ENCODE peak calls at places on chromosome 6, in seven cellular contexts. J, U, D, N, T, X and V are unnamed samples.

GRCh38 chr6:109449789-109450673 is 5.5 kb downstream of the MICAL1 start:
- DNase-seq in J (no peak), U (no peak), D (no peak), N (no peak), T (no peak), X (no peak), V (no peak)

GRCh38 chr6:28522594-28523557 is 2.8 kb upstream of the GPX5 start:
- DNase-seq in J (no peak), U (no peak), D (no peak), N (no peak), T (no peak), X (no peak), V (no peak)

GRCh38 chr6:26295691-26296555 is 69.1 kb upstream of the BTN3A2 start:
- DNase-seq in J (no peak), U (peak; percentile 92), D (no peak), N (no peak), T (peak; percentile 69), X (peak; percentile 79), V (peak; percentile 81)

GRCh38 chr6:143673638-143674037 is 4.1 kb upstream of the PHACTR2 start:
- DNase-seq in J (peak; percentile 40), U (peak; percentile 72), D (no peak), N (no peak), T (no peak), X (peak; percentile 81), V (peak; percentile 96)

GRCh38 chr6:150323205-150323604 is 45.6 kb upstream of the IYD start:
- DNase-seq in J (no peak), U (no peak), D (no peak), N (no peak), T (no peak), X (no peak), V (no peak)

GRCh38 chr6:169022079-169022478 is 231.6 kb downstream of the THBS2 start:
- DNase-seq in J (no peak), U (no peak), D (no peak), N (no peak), T (no peak), X (no peak), V (no peak)

GRCh38 chr6:48135352-48136084 is 24.5 kb upstream of the PTCHD4 start:
- DNase-seq in J (no peak), U (peak; percentile 92), D (no peak), N (no peak), T (no peak), X (peak; percentile 83), V (peak; percentile 98)

GRCh38 chr6:25963426-25964123 is 973 bp downstream of the TRIM38 start:
- DNase-seq in J (no peak), U (peak; percentile 34), D (no peak), N (no peak), T (peak; percentile 51), X (peak; percentile 49), V (no peak)

GRCh38 chr6:16514249-16514648 is 247.0 kb downstream of the ATXN1 start:
- DNase-seq in J (no peak), U (peak; percentile 65), D (peak; percentile 21), N (no peak), T (no peak), X (peak; percentile 82), V (no peak)

GRCh38 chr6:128209771-128210170 is 308.9 kb upstream of the THEMIS start:
- DNase-seq in J (no peak), U (peak; percentile 69), D (no peak), N (no peak), T (no peak), X (peak; percentile 78), V (no peak)

GRCh38 chr6:153117986-153118886 is 12.8 kb downstream of the RGS17 start:
- DNase-seq in J (no peak), U (peak; percentile 94), D (no peak), N (no peak), T (no peak), X (peak; percentile 66), V (no peak)

GRCh38 chr6:90939906-90940305 is 353.0 kb upstream of the MAP3K7 start:
- DNase-seq in J (no peak), U (no peak), D (no peak), N (no peak), T (no peak), X (no peak), V (no peak)

GRCh38 chr6:163872335-163872734 is 457.8 kb downstream of the QKI start:
- DNase-seq in J (no peak), U (peak; percentile 92), D (no peak), N (no peak), T (peak; percentile 8), X (peak; percentile 89), V (peak; percentile 16)

GRCh38 chr6:26125015-26125690 is 37.9 kb downstream of the HFE start:
- DNase-seq in J (peak; percentile 32), U (no peak), D (peak; percentile 36), N (no peak), T (no peak), X (no peak), V (no peak)

GRCh38 chr6:71277926-71278594 is 10.6 kb upstream of the OGFRL1 start:
- DNase-seq in J (no peak), U (no peak), D (no peak), N (no peak), T (no peak), X (no peak), V (no peak)

GRCh38 chr6:39280247-39280731 is 33.9 kb downstream of the KCNK17 start:
- DNase-seq in J (no peak), U (peak; percentile 16), D (no peak), N (no peak), T (peak; percentile 25), X (no peak), V (no peak)

GRCh38 chr6:87828044-87828443 is 126.0 kb upstream of the AKIRIN2 start:
- DNase-seq in J (no peak), U (no peak), D (no peak), N (no peak), T (no peak), X (no peak), V (no peak)

GRCh38 chr6:2503816-2504494 is 246.8 kb downstream of the MYLK4 start:
- DNase-seq in J (no peak), U (peak; percentile 96), D (no peak), N (no peak), T (no peak), X (peak; percentile 61), V (no peak)

GRCh38 chr6:41424370-41425058 is 89.1 kb downstream of the NCR2 start:
- DNase-seq in J (peak; percentile 90), U (peak; percentile 74), D (peak; percentile 71), N (no peak), T (peak; percentile 18), X (peak; percentile 83), V (no peak)

GRCh38 chr6:111804627-111805235 is 68.5 kb downstream of the FYN start:
- DNase-seq in J (peak; percentile 44), U (peak; percentile 78), D (no peak), N (no peak), T (no peak), X (peak; percentile 82), V (peak; percentile 73)

GRCh38 chr6:31559958-31560696 is 12.0 kb upstream of the LTA start:
- DNase-seq in J (peak; percentile 75), U (peak; percentile 64), D (no peak), N (peak; percentile 84), T (no peak), X (peak; percentile 77), V (no peak)

GRCh38 chr6:126803769-126804168 is 314.7 kb upstream of the RSPO3 start:
- DNase-seq in J (no peak), U (no peak), D (no peak), N (no peak), T (no peak), X (no peak), V (no peak)

GRCh38 chr6:27617700-27618689 is 145.1 kb upstream of the ZNF184 start:
- DNase-seq in J (no peak), U (peak; percentile 62), D (no peak), N (no peak), T (peak; percentile 69), X (peak; percentile 62), V (no peak)

GRCh38 chr6:14786455-14786854 is 459.4 kb upstream of the JARID2 start:
- DNase-seq in J (no peak), U (no peak), D (no peak), N (no peak), T (no peak), X (no peak), V (no peak)

GRCh38 chr6:169975286-169975685 is 223.9 kb downstream of the ERMARD start:
- DNase-seq in J (no peak), U (no peak), D (no peak), N (peak; percentile 62), T (no peak), X (no peak), V (no peak)

GRCh38 chr6:84798257-84798656 is 33.9 kb upstream of the TBX18 start:
- DNase-seq in J (no peak), U (peak; percentile 67), D (no peak), N (no peak), T (no peak), X (peak; percentile 85), V (no peak)

GRCh38 chr6:9606435-9607134 is 808.3 kb downstream of the TFAP2A start:
- DNase-seq in J (no peak), U (no peak), D (no peak), N (no peak), T (no peak), X (no peak), V (no peak)
- TF ChIP-seq CTCF in J (no peak), U (no peak), D (no peak), N (no peak), T (no peak), X (no peak), V (no peak)

GRCh38 chr6:50849016-50849748 is 30.5 kb downstream of the TFAP2B start:
- DNase-seq in J (no peak), U (no peak), D (no peak), N (no peak), T (no peak), X (no peak), V (no peak)
- H3K4me3 ChIP-seq in J (no peak overlapping the region), U (no peak overlapping the region), D (no peak overlapping the region), N (no peak overlapping the region), T (peak overlapping the region; percentile 45), X (no peak overlapping the region), V (no peak overlapping the region)

DNA sequence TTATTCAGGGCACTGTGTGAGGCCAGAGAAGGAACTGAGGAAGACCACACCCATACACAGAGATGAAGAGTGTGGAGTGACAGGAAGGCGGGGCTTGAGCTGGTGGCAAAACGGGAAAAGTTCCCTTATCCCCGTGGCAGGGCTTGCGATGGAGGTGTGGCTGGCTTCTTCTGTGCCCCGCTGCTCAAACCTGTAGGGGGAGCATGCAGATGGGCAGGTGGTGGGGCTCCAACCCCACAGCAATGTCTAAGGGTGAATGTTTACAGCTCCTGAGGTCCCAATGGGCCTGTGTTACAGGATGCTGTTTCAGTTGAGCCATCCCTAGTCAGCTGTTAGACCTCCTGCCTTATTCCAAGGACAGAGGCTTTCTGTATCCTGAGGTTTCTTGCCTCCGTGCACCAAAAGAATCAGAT is 105.9 kb downstream of the LY86 start:
- DNase-seq in J (no peak), U (no peak), D (no peak), N (no peak), T (no peak), X (no peak), V (no peak)
- TF ChIP-seq CTCF in J (no peak), U (no peak), D (no peak), N (no peak), T (no peak), X (no peak), V (peak; percentile 10)

GRCh38 chr6:120303527-120303926 is 954.0 kb upstream of the MAN1A1 start:
- DNase-seq in J (no peak), U (no peak), D (no peak), N (no peak), T (no peak), X (no peak), V (no peak)

GRCh38 chr6:120302041-120302440 is 952.5 kb upstream of the MAN1A1 start:
- DNase-seq in J (no peak), U (no peak), D (no peak), N (no peak), T (no peak), X (no peak), V (no peak)

GRCh38 chr6:120304223-120304622 is 954.7 kb upstream of the MAN1A1 start:
- DNase-seq in J (no peak), U (no peak), D (no peak), N (no peak), T (no peak), X (no peak), V (no peak)
- H3K4me3 ChIP-seq in J (no peak overlapping the region), U (no peak overlapping the region), D (no peak overlapping the region), N (no peak overlapping the region), T (no peak overlapping the region), X (no peak overlapping the region), V (no peak overlapping the region)